ENCODE peak calls at places on chromosomes 1 and 21, in ten cellular contexts. U, Y, O, F, H, E, D, G, N and B are unnamed samples.

GRCh38 chr1:53543771-53544695 is 84.8 kb downstream of the DMRTB1 start:
- DNase-seq in O (no peak), H (no peak), Y (no peak), D (no peak), G (no peak), F (peak; percentile 5), N (no peak), E (no peak), U (no peak), B (no peak)

GRCh38 chr1:173997796-173998195 is 24.4 kb downstream of the RC3H1 start:
- DNase-seq in H (no peak), G (no peak), D (no peak), F (no peak), Y (no peak), N (no peak), O (peak; percentile 61), E (no peak), U (no peak), B (no peak)

GRCh38 chr21:32452641-32453040 is 40.1 kb downstream of the EVA1C start:
- DNase-seq in N (no peak), E (no peak), Y (no peak), G (no peak), D (no peak), F (no peak), U (no peak), H (no peak), O (no peak), B (no peak)

GRCh38 chr1:4939266-4939665 is 284.9 kb downstream of the AJAP1 start:
- DNase-seq in O (no peak), U (no peak), Y (no peak), G (no peak), E (no peak), H (no peak), N (no peak), F (no peak), D (no peak), B (no peak)

GRCh38 chr21:28227881-28228623 is 764.6 kb downstream of the LTN1 start:
- DNase-seq in N (no peak), E (no peak), Y (no peak), O (no peak), G (no peak), H (no peak), F (no peak), U (no peak), D (no peak), B (no peak)

GRCh38 chr1:35589516-35590427 is 16.7 kb downstream of the TFAP2E start:
- DNase-seq in N (no peak), D (no peak), E (no peak), O (no peak), U (no peak), Y (no peak), H (no peak), F (no peak), G (no peak), B (no peak)

GRCh38 chr1:33387512-33388079 is 43.3 kb downstream of the PHC2 start:
- DNase-seq in Y (no peak), G (no peak), D (no peak), O (peak; percentile 85), F (no peak), U (no peak), E (no peak), N (no peak), H (no peak), B (no peak)

GRCh38 chr1:200831091-200831490 is 41.7 kb upstream of the GPR25 start:
- DNase-seq in N (no peak), E (no peak), Y (no peak), G (no peak), H (no peak), F (no peak), U (no peak), D (no peak), O (no peak), B (no peak)

GRCh38 chr1:57232500-57232899 is 191.4 kb downstream of the DAB1 start:
- DNase-seq in O (no peak), D (no peak), H (no peak), G (no peak), E (no peak), F (no peak), N (peak; percentile 16), Y (no peak), U (no peak), B (no peak)

GRCh38 chr1:151952811-151953210 is 40.8 kb downstream of the S100A10 start:
- DNase-seq in N (no peak), O (no peak), F (no peak), U (no peak), G (no peak), D (no peak), H (no peak), E (no peak), Y (no peak), B (no peak)

GRCh38 chr1:152189657-152190442 is 30.8 kb upstream of the RPTN start:
- DNase-seq in N (peak; percentile 82), H (peak; percentile 60), G (no peak), E (peak; percentile 59), U (peak; percentile 70), O (peak; percentile 74), D (peak; percentile 49), Y (peak; percentile 29), F (peak; percentile 49), B (no peak)

GRCh38 chr1:225754940-225755635 is 22.5 kb upstream of the SRP9 start:
- DNase-seq in N (peak; percentile 48), G (no peak), Y (peak; percentile 90), H (no peak), F (no peak), O (peak; percentile 74), U (no peak), D (no peak), E (no peak), B (no peak)

GRCh38 chr1:201125019-201125418 is 2.0 kb downstream of the ASCL5 start:
- DNase-seq in N (no peak), O (no peak), D (no peak), Y (no peak), F (no peak), E (no peak), G (no peak), U (no peak), H (no peak), B (no peak)

GRCh38 chr1:210413951-210414350 is 85.2 kb downstream of the HHAT start:
- DNase-seq in D (no peak), U (no peak), E (no peak), F (no peak), O (no peak), Y (no peak), N (no peak), G (no peak), H (no peak), B (no peak)

GRCh38 chr21:41295721-41296254 is 20.8 kb upstream of the FAM3B start:
- DNase-seq in Y (no peak), O (no peak), N (no peak), U (no peak), D (no peak), H (no peak), F (no peak), E (peak; percentile 81), G (no peak), B (no peak)

GRCh38 chr1:153848805-153849204 is 73.6 kb downstream of the SLC27A3 start:
- DNase-seq in D (no peak), G (no peak), Y (no peak), F (no peak), N (no peak), O (no peak), U (no peak), H (no peak), E (no peak), B (no peak)

GRCh38 chr1:101653482-101653946 is 343.2 kb downstream of the OLFM3 start:
- DNase-seq in O (peak; percentile 31), D (no peak), F (peak; percentile 68), G (peak; percentile 3), U (no peak), E (no peak), H (no peak), Y (no peak), N (peak; percentile 53), B (no peak)

GRCh38 chr1:169236143-169236542 is 129.7 kb downstream of the ATP1B1 start:
- DNase-seq in F (no peak), N (no peak), H (peak; percentile 17), Y (peak; percentile 40), G (no peak), D (no peak), E (no peak), U (no peak), O (no peak), B (no peak)

GRCh38 chr1:97533358-97533757 is 387.5 kb downstream of the DPYD start:
- DNase-seq in G (no peak), O (no peak), Y (no peak), N (peak; percentile 45), U (no peak), D (no peak), E (no peak), F (no peak), H (no peak), B (no peak)